ENCODE peak calls at places on chromosomes 4 and X, in six cellular contexts. H is IMR-90, B is H1, Z is mesenchymal stem cell, M is neuronal stem cell, Q is trophoblast cell. U is an unnamed sample.

GRCh38 chr4:3385719-3386440 is 55.9 kb upstream of the HGFAC start:
- DNase-seq in Q (no peak), B (no peak), Z (no peak), M (no peak), H (no peak), U (no peak)

GRCh38 chr4:165610679-165611551 is 232.1 kb downstream of the CPE start:
- DNase-seq in M (peak), Z (no peak), B (no peak), H (no peak), Q (no peak), U (no peak)

GRCh38 chrX:39859991-39860861 is 237.5 kb downstream of the BCOR start:
- DNase-seq in Z (peak), H (peak), B (no peak), M (peak), Q (peak), U (peak)

GRCh38 chr4:134777626-134778025 is 576.0 kb upstream of the PABPC4L start:
- DNase-seq in H (no peak), Q (no peak), M (no peak), Z (no peak), B (no peak), U (peak)

GRCh38 chr4:105594094-105595010 is 41.9 kb downstream of the ARHGEF38 start:
- DNase-seq in Z (no peak), B (no peak), Q (no peak), M (no peak), H (no peak), U (no peak)

GRCh38 chrX:105945266-105945665 is 93.3 kb downstream of the SERPINA7 start:
- DNase-seq in B (no peak), Z (no peak), H (no peak), M (no peak), Q (no peak), U (no peak)

GRCh38 chr4:43560047-43560446 is 667.5 kb downstream of the GRXCR1 start:
- DNase-seq in Z (no peak), B (no peak), M (no peak), Q (no peak), H (no peak), U (no peak)

GRCh38 chr4:47533689-47534347 is 48.7 kb downstream of the ATP10D start:
- DNase-seq in B (no peak), M (no peak), Q (no peak), Z (no peak), H (peak), U (no peak)

GRCh38 chr4:110840221-110840654 is 217.4 kb upstream of the PITX2 start:
- DNase-seq in Z (no peak), M (no peak), Q (no peak), B (no peak), H (peak), U (no peak)

DNA sequence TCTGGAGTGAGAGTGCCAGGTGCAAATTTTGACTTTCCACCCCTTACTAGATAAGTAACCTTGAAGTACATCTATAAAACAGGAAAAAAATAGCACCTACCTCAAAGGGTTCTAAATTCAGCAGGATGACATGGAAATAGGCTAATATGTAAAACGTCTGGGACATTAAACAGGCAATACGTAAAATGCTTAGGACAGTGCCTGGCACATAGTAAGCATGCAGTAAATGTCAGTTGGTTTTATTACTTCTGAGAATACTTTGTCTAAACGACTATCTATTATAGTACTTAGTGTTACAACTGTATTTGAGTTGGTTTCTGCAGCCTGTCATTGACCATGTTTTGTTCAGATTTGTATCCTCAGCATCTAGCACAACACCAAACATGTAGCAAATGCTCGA is 70.8 kb downstream of the ARX start:
- DNase-seq in H (no peak), B (no peak), M (no peak), Z (no peak), Q (no peak), U (no peak)
- H3K23ac ChIP-seq in H (no peak), B (no peak), M (no peak), Z (no peak), Q (no peak), U (no peak)

GRCh38 chr4:16897351-16897750 is 1.1 kb downstream of the LDB2 start:
- DNase-seq in Z (peak), H (peak), Q (no peak), M (no peak), B (no peak), U (peak)

GRCh38 chr4:16896871-16897270 is 1.6 kb downstream of the LDB2 start:
- DNase-seq in B (no peak), M (no peak), Z (peak), H (peak), Q (no peak), U (no peak)

GRCh38 chr4:16890651-16891050 is 7.8 kb downstream of the LDB2 start:
- DNase-seq in M (no peak), Z (no peak), Q (no peak), H (no peak), B (no peak), U (peak)

GRCh38 chr4:16893141-16893571 is 5.3 kb downstream of the LDB2 start:
- DNase-seq in Q (no peak), H (peak), B (no peak), Z (peak), M (no peak), U (peak)

GRCh38 chr4:16894406-16894805 is 4.0 kb downstream of the LDB2 start:
- DNase-seq in H (peak), Q (no peak), Z (peak), B (no peak), M (no peak), U (peak)
- H3K4me3 ChIP-seq in H (no peak), Q (no peak), Z (peak), B (no peak), M (no peak), U (no peak)

GRCh38 chr4:777520-778262 is 48.2 kb downstream of the CPLX1 start:
- DNase-seq in H (no peak), Z (no peak), Q (no peak), M (no peak), B (no peak), U (no peak)

GRCh38 chr4:781493-782216 is 44.3 kb downstream of the CPLX1 start:
- DNase-seq in Q (peak), M (peak), Z (peak), H (peak), B (peak), U (peak)

GRCh38 chr4:779555-779954 is 46.4 kb downstream of the CPLX1 start:
- DNase-seq in Z (no peak), B (no peak), Q (no peak), H (no peak), M (no peak), U (no peak)

GRCh38 chr4:783133-783541 is 42.8 kb downstream of the CPLX1 start:
- DNase-seq in B (no peak), Q (no peak), M (no peak), H (no peak), Z (no peak), U (no peak)

DNA sequence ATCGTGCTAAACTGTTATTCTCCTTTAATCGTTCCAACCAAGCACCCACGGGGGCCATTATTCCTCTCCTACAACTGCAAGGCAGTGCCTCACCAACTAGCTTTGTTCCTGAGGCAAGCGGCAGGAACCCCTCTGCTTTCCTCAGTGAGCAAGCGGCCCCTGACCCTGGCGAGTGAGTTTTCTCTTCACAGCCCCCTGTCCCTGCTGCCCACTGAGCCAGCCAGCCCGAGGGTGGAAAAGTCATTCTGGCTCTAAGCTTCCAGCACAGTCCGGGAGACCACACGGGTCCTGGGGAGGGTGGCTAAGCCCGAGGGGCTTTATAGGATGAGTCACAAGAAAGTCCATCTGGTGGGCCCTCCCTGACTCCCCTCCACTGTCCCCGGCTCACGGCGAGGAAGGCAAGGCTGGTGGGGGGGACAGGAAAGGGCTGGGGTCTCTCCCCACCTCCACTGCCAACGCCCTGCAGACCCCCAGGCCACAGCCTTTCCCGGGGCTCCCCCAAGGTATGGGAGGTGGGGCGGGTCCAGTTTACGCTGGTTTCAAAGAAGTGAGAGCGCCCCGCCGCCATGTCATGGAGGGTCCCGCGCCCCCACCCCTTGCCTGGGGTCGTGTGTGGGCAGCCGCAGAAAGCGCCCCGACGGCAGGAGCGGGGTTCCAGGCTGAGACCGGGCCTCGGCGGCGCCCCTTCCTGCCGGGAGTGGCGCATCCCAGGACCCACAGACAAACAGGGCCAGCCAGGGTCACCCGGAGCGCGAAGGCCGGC is 45.0 kb downstream of the CPLX1 start:
- DNase-seq in Q (no peak), B (no peak), H (peak), M (no peak), Z (peak), U (no peak)
- H3K4ac ChIP-seq in Q (peak), B (peak), H (peak), M (peak), Z (peak), U (peak)

GRCh38 chr4:26208237-26208985 is 112.4 kb upstream of the RBPJ start:
- DNase-seq in Z (no peak), B (no peak), M (no peak), H (no peak), Q (no peak), U (no peak)
- H3K23ac ChIP-seq in Z (no peak), B (no peak), M (no peak), H (no peak), Q (no peak), U (no peak)

GRCh38 chr4:108611360-108611759 is 9.0 kb upstream of the RPL34 start:
- DNase-seq in H (no peak), M (no peak), Z (peak), B (no peak), Q (no peak), U (no peak)
- H3K4me3 ChIP-seq in H (no peak), M (no peak), Z (peak), B (no peak), Q (no peak), U (no peak)

DNA sequence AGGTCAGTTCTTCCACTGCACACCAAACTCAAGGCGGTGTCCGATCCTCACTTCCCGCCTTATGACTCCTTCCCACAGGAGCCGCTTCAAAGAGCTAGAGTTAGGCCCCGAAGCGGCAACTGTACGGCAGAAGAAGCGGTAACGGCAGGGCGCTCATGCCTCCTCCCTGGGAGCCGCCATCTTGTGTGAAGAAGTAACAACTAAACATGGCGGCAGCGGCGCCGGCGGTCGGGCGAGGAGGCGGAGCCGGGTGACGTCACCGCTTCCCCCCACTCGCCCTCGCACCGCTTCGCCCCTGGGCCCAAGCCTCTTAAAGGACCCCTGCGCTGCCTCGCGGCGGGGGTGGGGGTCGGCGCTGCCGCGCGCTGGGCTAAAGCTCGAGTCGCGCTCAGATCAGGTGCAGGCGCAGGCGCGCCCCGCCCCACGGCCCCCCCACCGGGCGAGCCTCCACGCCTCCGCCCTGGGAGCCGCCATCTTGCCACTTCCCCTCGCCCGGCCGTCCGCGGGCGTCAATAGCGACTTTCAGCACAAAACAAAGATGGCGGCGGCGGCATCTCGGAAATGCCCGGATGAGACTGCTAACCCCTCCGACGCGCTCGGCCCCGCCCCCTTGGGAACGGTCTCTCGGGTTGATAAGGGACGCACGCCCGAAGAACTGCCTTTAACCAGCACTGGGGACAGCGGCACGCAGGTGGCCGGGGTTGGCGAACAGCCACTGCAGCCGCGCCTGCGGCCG is at the start of gene HCFC1:
- DNase-seq in M (peak), Z (peak), H (peak), B (peak), Q (peak), U (peak)
- H3K4ac ChIP-seq in M (peak), Z (peak), H (peak), B (peak), Q (peak), U (peak)

DNA sequence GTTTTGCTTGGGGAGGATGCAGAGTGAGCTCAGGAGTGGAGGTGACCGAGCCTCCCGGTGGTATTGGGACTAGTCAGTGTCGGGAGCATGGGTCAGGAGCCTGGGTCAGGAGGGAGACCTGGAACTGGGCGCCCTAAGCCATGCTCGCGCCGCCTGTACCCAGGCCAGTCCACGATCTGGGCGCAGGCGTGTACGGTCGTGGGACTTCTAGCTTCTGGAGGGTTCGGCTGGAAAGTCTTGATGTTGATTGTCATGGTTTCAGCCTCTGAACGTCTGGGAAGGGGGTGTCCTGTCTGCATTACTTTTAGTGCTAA is 244 bp downstream of the EIF2S3 start:
- DNase-seq in Z (no peak), Q (peak), B (no peak), M (no peak), H (no peak), U (no peak)
- H3K23ac ChIP-seq in Z (no peak), Q (no peak), B (no peak), M (no peak), H (peak), U (no peak)